ENCODE peak calls at places on chromosome 6, in six cellular contexts. D, M, W, O, H and R are unnamed samples.

GRCh38 chr6:53679446-53679933 is 13.9 kb upstream of the KLHL31 start:
- DNase-seq in H (peak; percentile 18), D (peak; percentile 61), W (no peak), M (no peak), O (peak; percentile 37), R (peak; percentile 53)

GRCh38 chr6:3706547-3707467 is 44.7 kb downstream of the PXDC1 start:
- DNase-seq in D (peak; percentile 55), W (no peak), O (no peak), H (peak; percentile 24), M (no peak), R (peak; percentile 39)

GRCh38 chr6:44699082-44699481 is 311.6 kb downstream of the CDC5L start:
- DNase-seq in D (no peak), O (no peak), W (no peak), M (no peak), H (no peak), R (peak; percentile 46)

GRCh38 chr6:5173862-5174643 is 86.7 kb downstream of the LYRM4 start:
- DNase-seq in D (no peak), W (peak; percentile 40), M (no peak), H (no peak), O (no peak), R (no peak)

GRCh38 chr6:96794980-96795379 is 42.3 kb downstream of the GPR63 start:
- DNase-seq in H (peak; percentile 57), W (no peak), O (no peak), D (peak; percentile 68), M (no peak), R (peak; percentile 19)

GRCh38 chr6:157714153-157714490 is 108.9 kb upstream of the SNX9 start:
- DNase-seq in H (no peak), M (no peak), D (peak; percentile 18), W (no peak), O (no peak), R (peak; percentile 72)

GRCh38 chr6:80287607-80288006 is 181.1 kb downstream of the BCKDHB start:
- DNase-seq in H (no peak), W (no peak), M (no peak), O (no peak), D (no peak), R (no peak)

GRCh38 chr6:34919651-34920050 is 30.6 kb downstream of the ANKS1A start:
- DNase-seq in M (no peak), O (no peak), D (peak; percentile 76), H (peak; percentile 19), W (no peak), R (peak; percentile 43)

GRCh38 chr6:89369009-89369408 is 16.5 kb upstream of the UBE2J1 start:
- DNase-seq in M (peak; percentile 72), O (peak; percentile 65), D (peak; percentile 63), W (no peak), H (peak; percentile 47), R (peak; percentile 63)

GRCh38 chr6:168130683-168131371 is 51.8 kb upstream of the FRMD1 start:
- DNase-seq in M (no peak), D (no peak), O (no peak), H (no peak), W (no peak), R (no peak)

DNA sequence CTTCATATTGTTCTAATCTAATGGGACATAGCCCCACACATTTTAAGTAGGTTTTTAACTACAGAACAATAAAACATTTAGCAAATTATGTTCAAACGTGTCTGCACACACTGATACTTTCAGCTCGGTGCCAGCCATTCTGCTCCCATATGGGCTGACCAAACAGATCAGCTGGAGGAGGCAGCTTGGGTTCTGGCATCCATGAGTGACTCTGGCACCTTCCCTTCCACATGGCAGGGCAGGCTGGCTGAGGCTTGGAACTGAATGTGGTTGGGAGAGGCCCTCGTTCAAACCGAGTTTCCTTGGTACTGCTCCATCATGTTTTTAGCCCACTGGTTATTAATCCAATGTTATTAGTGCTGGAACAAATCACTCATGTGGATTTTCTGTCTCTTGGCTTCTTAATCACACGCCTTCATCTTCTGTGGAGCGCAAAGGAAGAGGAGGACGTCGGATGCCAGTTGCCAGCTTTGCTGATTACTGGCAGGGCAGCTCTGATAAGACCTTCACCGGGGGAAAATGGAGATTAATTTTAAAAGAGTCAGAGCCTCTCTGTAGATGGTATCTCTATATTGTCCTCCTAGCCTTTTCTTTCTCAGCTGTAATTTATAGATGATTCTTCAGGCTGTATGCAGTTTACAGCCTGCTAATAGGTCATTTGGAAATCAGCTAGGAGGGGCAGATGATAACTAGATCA is 93.1 kb upstream of the TIAM2 start:
- DNase-seq in H (no peak), D (no peak), W (no peak), O (no peak), M (no peak), R (no peak)
- H3K4me3 ChIP-seq in H (no peak overlapping the region), D (no peak overlapping the region), W (no peak overlapping the region), O (no peak overlapping the region), M (no peak overlapping the region), R (no peak overlapping the region)

GRCh38 chr6:147787407-147787806 is 278.9 kb downstream of the SAMD5 start:
- DNase-seq in D (no peak), M (no peak), W (no peak), H (no peak), O (no peak), R (no peak)
- TF ChIP-seq CTCF in D (no peak), M (no peak), W (no peak), H (no peak), O (no peak), R (no peak)

GRCh38 chr6:68640506-68640875 is 5.4 kb downstream of the ADGRB3 start:
- DNase-seq in D (no peak), M (no peak), O (no peak), W (no peak), H (no peak), R (no peak)
- H3K4me3 ChIP-seq in D (peak overlapping the region; percentile 39), M (peak overlapping the region; percentile 39), O (no peak overlapping the region), W (no peak overlapping the region), H (peak overlapping the region; percentile 26), R (no peak overlapping the region)

DNA sequence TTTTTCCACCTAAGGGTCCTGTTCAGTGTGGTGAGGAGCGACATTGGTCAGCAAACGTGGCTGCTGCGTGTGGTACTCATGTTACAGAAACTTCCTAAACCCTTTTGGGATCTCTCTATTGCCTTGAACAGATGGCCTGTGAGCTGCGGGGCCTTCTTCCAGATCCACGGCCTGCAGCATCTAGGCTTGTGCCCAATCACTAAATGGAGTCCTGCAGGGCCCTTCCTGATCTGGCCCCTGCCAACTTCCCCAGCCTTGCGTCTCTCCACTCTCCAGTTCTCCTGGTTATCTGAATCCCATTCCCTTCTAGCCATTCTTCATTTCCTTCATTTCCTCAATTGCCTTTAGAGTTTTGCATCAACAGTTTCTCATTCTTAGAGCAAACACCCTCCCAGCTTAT is 85.6 kb downstream of the PDE7B start:
- DNase-seq in W (no peak), H (no peak), D (no peak), O (no peak), M (no peak), R (no peak)
- TF ChIP-seq CTCF in W (no peak), H (no peak), D (no peak), O (no peak), M (no peak), R (no peak)

GRCh38 chr6:21871831-21872230 is 278.3 kb downstream of the SOX4 start:
- DNase-seq in D (no peak), H (no peak), W (no peak), O (no peak), M (no peak), R (no peak)

GRCh38 chr6:21870071-21870729 is 276.6 kb downstream of the SOX4 start:
- DNase-seq in M (no peak), O (no peak), H (no peak), D (no peak), W (no peak), R (no peak)

GRCh38 chr6:21864211-21864610 is 270.7 kb downstream of the SOX4 start:
- DNase-seq in W (no peak), M (no peak), O (no peak), H (no peak), D (no peak), R (peak; percentile 62)

GRCh38 chr6:21873562-21873961 is 280.0 kb downstream of the SOX4 start:
- DNase-seq in D (peak; percentile 96), M (no peak), H (peak; percentile 4), W (no peak), O (no peak), R (peak; percentile 97)

DNA sequence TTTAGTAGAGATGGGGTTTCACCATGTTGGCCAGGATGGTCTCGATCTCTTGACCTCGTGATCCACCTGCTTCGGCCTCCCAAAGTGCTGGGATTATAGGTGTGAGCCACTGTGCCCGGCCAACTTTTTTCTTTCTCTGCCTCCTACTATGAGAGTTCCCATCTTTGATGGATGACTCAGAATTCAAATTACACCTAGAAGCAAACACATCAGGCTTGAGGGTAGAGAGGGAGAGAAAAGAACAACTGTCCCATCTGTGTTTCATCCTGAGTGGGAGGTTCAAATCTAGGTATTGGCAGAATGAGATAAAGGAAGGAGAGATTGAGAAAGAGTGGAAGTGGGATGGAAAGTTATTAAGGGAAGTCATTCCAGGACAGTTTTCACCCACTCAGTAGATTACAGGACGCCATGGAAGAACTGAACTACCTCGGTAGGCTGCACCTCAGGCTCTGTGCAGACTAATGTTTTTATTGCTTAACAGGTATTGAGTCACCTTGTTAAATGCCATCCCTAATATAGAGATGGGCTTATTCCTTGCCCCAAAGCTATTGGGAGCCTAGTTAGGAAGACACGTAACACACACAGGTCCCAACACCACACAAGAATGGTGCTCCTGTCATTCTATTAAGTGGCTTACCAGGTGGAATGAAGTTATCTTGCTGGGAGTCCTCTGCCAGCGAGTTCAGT is 275.7 kb downstream of the SOX4 start:
- DNase-seq in D (no peak), M (no peak), H (no peak), O (no peak), W (no peak), R (no peak)
- H3K4me3 ChIP-seq in D (no peak overlapping the region), M (no peak overlapping the region), H (no peak overlapping the region), O (no peak overlapping the region), W (no peak overlapping the region), R (no peak overlapping the region)

GRCh38 chr6:117840541-117840983 is 66.5 kb upstream of the SLC35F1 start:
- DNase-seq in O (peak; percentile 48), M (no peak), W (no peak), H (peak; percentile 60), D (peak; percentile 47), R (peak; percentile 36)
- TF ChIP-seq CTCF in O (peak; percentile 57), M (no peak), W (no peak), H (peak; percentile 38), D (peak; percentile 32), R (peak; percentile 20)

GRCh38 chr6:138798028-138798427 is 2.1 kb downstream of the ECT2L start:
- DNase-seq in W (no peak), O (no peak), M (no peak), H (no peak), D (no peak), R (no peak)

GRCh38 chr6:138800377-138801150 is 4.7 kb downstream of the ECT2L start:
- DNase-seq in D (no peak), O (no peak), M (no peak), W (no peak), H (no peak), R (no peak)

GRCh38 chr6:138795809-138796469 is at the start of gene ECT2L:
- DNase-seq in H (peak; percentile 49), W (no peak), M (peak; percentile 73), O (peak; percentile 83), D (peak; percentile 46), R (peak; percentile 22)
- H3K4me3 ChIP-seq in H (peak within 1 kb of the TSS; percentile 55), W (no peak within 1 kb of the TSS), M (peak within 1 kb of the TSS; percentile 34), O (peak within 1 kb of the TSS; percentile 6), D (peak within 1 kb of the TSS; percentile 37), R (peak within 1 kb of the TSS; percentile 13)

GRCh38 chr6:101762851-101763250 is 369.3 kb downstream of the GRIK2 start:
- DNase-seq in O (no peak), H (no peak), W (no peak), M (no peak), D (peak; percentile 16), R (peak; percentile 35)
- TF ChIP-seq CTCF in O (no peak), H (no peak), W (no peak), M (no peak), D (no peak), R (no peak)